ENCODE peak calls at places on chromosomes 7 and 10, in nine cellular contexts. B, P, Q, X, W, G, Z, F and T are unnamed samples.

GRCh38 chr10:4162571-4163286 is 377.7 kb upstream of the KLF6 start:
- DNase-seq in B (no peak), P (no peak), Q (no peak), X (no peak), W (no peak), G (no peak), Z (no peak), F (no peak), T (no peak)

GRCh38 chr7:158834799-158835784 is 5.8 kb upstream of the ESYT2 start:
- DNase-seq in B (peak), P (no peak), Q (no peak), X (no peak), W (no peak), G (no peak), Z (no peak), F (no peak), T (peak)

GRCh38 chr7:104921596-104921995 is 92.4 kb upstream of the KMT2E start:
- DNase-seq in B (no peak), P (no peak), Q (no peak), X (no peak), W (no peak), G (no peak), Z (no peak), F (no peak), T (no peak)

GRCh38 chr7:116980354-116980753 is 27.1 kb downstream of the ST7 start:
- DNase-seq in B (no peak), P (no peak), Q (no peak), X (no peak), W (no peak), G (no peak), Z (no peak), F (no peak), T (no peak)

GRCh38 chr7:53541467-53541866 is 506.0 kb downstream of the POM121L12 start:
- DNase-seq in B (no peak), P (no peak), Q (no peak), X (no peak), W (no peak), G (no peak), Z (no peak), F (no peak), T (no peak)

GRCh38 chr7:20562461-20562860 is 53.0 kb upstream of the ABCB5 start:
- DNase-seq in B (no peak), P (no peak), Q (no peak), X (no peak), W (no peak), G (no peak), Z (no peak), F (no peak), T (no peak)

GRCh38 chr10:86341361-86341811 is 25.2 kb downstream of the GRID1 start:
- DNase-seq in B (no peak), P (no peak), Q (peak), X (peak), W (no peak), G (no peak), Z (no peak), F (no peak), T (no peak)

GRCh38 chr10:99435986-99436633 is 5.7 kb upstream of the GOT1 start:
- DNase-seq in B (no peak), P (peak), Q (no peak), X (peak), W (no peak), G (no peak), Z (no peak), F (peak), T (peak)

GRCh38 chr10:22054946-22055345 is 51.4 kb upstream of the DNAJC1 start:
- DNase-seq in B (no peak), P (no peak), Q (no peak), X (no peak), W (no peak), G (no peak), Z (no peak), F (no peak), T (no peak)

GRCh38 chr7:28854750-28855074 is 103.4 kb downstream of the TRIL start:
- DNase-seq in B (no peak), P (no peak), Q (no peak), X (no peak), W (no peak), G (no peak), Z (no peak), F (peak), T (no peak)

GRCh38 chr7:28853150-28853549 is 105.0 kb downstream of the TRIL start:
- DNase-seq in B (no peak), P (no peak), Q (no peak), X (peak), W (no peak), G (no peak), Z (peak), F (no peak), T (no peak)

GRCh38 chr7:28855538-28856217 is 102.5 kb downstream of the TRIL start:
- DNase-seq in B (no peak), P (peak), Q (no peak), X (no peak), W (no peak), G (no peak), Z (no peak), F (peak), T (no peak)

GRCh38 chr7:28856656-28857055 is 101.5 kb downstream of the TRIL start:
- DNase-seq in B (no peak), P (no peak), Q (no peak), X (no peak), W (no peak), G (no peak), Z (no peak), F (no peak), T (no peak)

GRCh38 chr7:28853834-28854749 is 104.0 kb downstream of the TRIL start:
- DNase-seq in B (peak), P (peak), Q (peak), X (peak), W (peak), G (no peak), Z (peak), F (peak), T (peak)
- TF ChIP-seq POLR2A in B (no peak), P (no peak), Q (no peak), X (no peak), W (no peak), G (no peak), Z (no peak), F (no peak), T (no peak)

GRCh38 chr7:55545496-55545895 is 26.8 kb downstream of the VOPP1 start:
- DNase-seq in B (peak), P (peak), Q (no peak), X (no peak), W (no peak), G (no peak), Z (no peak), F (peak), T (no peak)

GRCh38 chr7:55549457-55549856 is 22.8 kb downstream of the VOPP1 start:
- DNase-seq in B (no peak), P (no peak), Q (no peak), X (no peak), W (peak), G (no peak), Z (no peak), F (no peak), T (no peak)

GRCh38 chr7:55548295-55548731 is 24.0 kb downstream of the VOPP1 start:
- DNase-seq in B (no peak), P (no peak), Q (no peak), X (no peak), W (no peak), G (no peak), Z (no peak), F (no peak), T (no peak)

GRCh38 chr7:55550010-55550409 is 22.3 kb downstream of the VOPP1 start:
- DNase-seq in B (no peak), P (peak), Q (no peak), X (no peak), W (peak), G (no peak), Z (no peak), F (no peak), T (no peak)

GRCh38 chr7:55546826-55547225 is 25.5 kb downstream of the VOPP1 start:
- DNase-seq in B (peak), P (peak), Q (no peak), X (peak), W (peak), G (no peak), Z (peak), F (peak), T (peak)
- TF ChIP-seq POLR2A in B (no peak), P (no peak), Q (no peak), X (no peak), W (no peak), G (no peak), Z (no peak), F (no peak), T (no peak)

GRCh38 chr7:99457646-99458493 is 8.1 kb downstream of the ATP5MF start:
- DNase-seq in B (no peak), P (no peak), Q (no peak), X (no peak), W (no peak), G (no peak), Z (no peak), F (no peak), T (no peak)
- TF ChIP-seq POLR2A in B (no peak), P (no peak), Q (no peak), X (no peak), W (no peak), G (no peak), Z (no peak), F (no peak), T (peak)

GRCh38 chr10:32957341-32958084 is 517 bp downstream of the ITGB1 start:
- DNase-seq in B (peak), P (peak), Q (peak), X (peak), W (peak), G (no peak), Z (no peak), F (no peak), T (peak)
- TF ChIP-seq POLR2A in B (no peak), P (no peak), Q (no peak), X (no peak), W (no peak), G (no peak), Z (no peak), F (peak), T (no peak)